ENCODE peak calls at places on chromosomes 5 and 9, in five cellular contexts. One of them, this sample, is unnamed.

GRCh38 chr9:121821326-121821725 is 169.9 kb downstream of the DAB2IP start:
- DNase-seq in HCT116: no peak
- DNase-seq in AG09319: no peak
- DNase-seq in aorta: no peak
- DNase-seq in CD8-positive, alpha-beta memory T cell: no peak
- DNase-seq in this sample: no peak

GRCh38 chr5:45521067-45521466 is 175.1 kb downstream of the HCN1 start:
- DNase-seq in HCT116: peak
- DNase-seq in AG09319: no peak
- DNase-seq in aorta: no peak
- DNase-seq in CD8-positive, alpha-beta memory T cell: no peak
- DNase-seq in this sample: peak

GRCh38 chr9:36597412-36598178 is 24.9 kb downstream of the MELK start:
- DNase-seq in HCT116: peak
- DNase-seq in AG09319: no peak
- DNase-seq in aorta: no peak
- DNase-seq in CD8-positive, alpha-beta memory T cell: no peak
- DNase-seq in this sample: peak

GRCh38 chr9:16867571-16868311 is 2.7 kb downstream of the BNC2 start:
- DNase-seq in HCT116: no peak
- DNase-seq in AG09319: no peak
- DNase-seq in aorta: no peak
- DNase-seq in CD8-positive, alpha-beta memory T cell: no peak
- DNase-seq in this sample: peak

GRCh38 chr9:121349009-121349408 is 21.0 kb downstream of the STOM start:
- DNase-seq in HCT116: no peak
- DNase-seq in AG09319: no peak
- DNase-seq in aorta: no peak
- DNase-seq in CD8-positive, alpha-beta memory T cell: no peak
- DNase-seq in this sample: no peak

GRCh38 chr9:88270398-88270797 is 117.8 kb upstream of the SPIN1 start:
- DNase-seq in HCT116: peak
- DNase-seq in AG09319: no peak
- DNase-seq in aorta: no peak
- DNase-seq in CD8-positive, alpha-beta memory T cell: no peak
- DNase-seq in this sample: no peak

GRCh38 chr5:142795246-142795645 is 25.1 kb downstream of the ARHGAP26 start:
- DNase-seq in HCT116: no peak
- DNase-seq in AG09319: no peak
- DNase-seq in aorta: no peak
- DNase-seq in CD8-positive, alpha-beta memory T cell: no peak
- DNase-seq in this sample: no peak

GRCh38 chr5:137890850-137891249 is 1.6 kb downstream of the PKD2L2 start:
- DNase-seq in HCT116: no peak
- DNase-seq in AG09319: no peak
- DNase-seq in aorta: no peak
- DNase-seq in CD8-positive, alpha-beta memory T cell: no peak
- DNase-seq in this sample: peak

GRCh38 chr9:27368317-27368985 is 71.5 kb upstream of the EQTN start:
- DNase-seq in HCT116: no peak
- DNase-seq in AG09319: no peak
- DNase-seq in aorta: no peak
- DNase-seq in CD8-positive, alpha-beta memory T cell: no peak
- DNase-seq in this sample: no peak

GRCh38 chr5:73280821-73281746 is 108.1 kb downstream of the TMEM174 start:
- DNase-seq in HCT116: peak
- DNase-seq in AG09319: no peak
- DNase-seq in aorta: peak
- DNase-seq in CD8-positive, alpha-beta memory T cell: no peak
- DNase-seq in this sample: peak

GRCh38 chr9:9924369-9924768 is 688.4 kb downstream of the PTPRD start:
- DNase-seq in HCT116: no peak
- DNase-seq in AG09319: no peak
- DNase-seq in aorta: no peak
- DNase-seq in CD8-positive, alpha-beta memory T cell: no peak
- DNase-seq in this sample: peak

GRCh38 chr9:71504636-71505035 is 263.7 kb downstream of the CEMIP2 start:
- DNase-seq in HCT116: no peak
- DNase-seq in AG09319: no peak
- DNase-seq in aorta: no peak
- DNase-seq in CD8-positive, alpha-beta memory T cell: no peak
- DNase-seq in this sample: peak

GRCh38 chr5:139897342-139897741 is 101.7 kb downstream of the PSD2 start:
- DNase-seq in HCT116: no peak
- DNase-seq in AG09319: no peak
- DNase-seq in aorta: no peak
- DNase-seq in CD8-positive, alpha-beta memory T cell: no peak
- DNase-seq in this sample: no peak

GRCh38 chr5:151141535-151141934 is 16.0 kb downstream of the ANXA6 start:
- DNase-seq in HCT116: no peak
- DNase-seq in AG09319: no peak
- DNase-seq in aorta: no peak
- DNase-seq in CD8-positive, alpha-beta memory T cell: peak
- DNase-seq in this sample: no peak

GRCh38 chr9:86082870-86083269 is 16.5 kb downstream of the GOLM1 start:
- DNase-seq in HCT116: no peak
- DNase-seq in AG09319: no peak
- DNase-seq in aorta: no peak
- DNase-seq in CD8-positive, alpha-beta memory T cell: no peak
- DNase-seq in this sample: no peak

GRCh38 chr5:43561346-43561745 is 4.5 kb upstream of the PAIP1 start:
- DNase-seq in HCT116: no peak
- DNase-seq in AG09319: no peak
- DNase-seq in aorta: no peak
- DNase-seq in CD8-positive, alpha-beta memory T cell: no peak
- DNase-seq in this sample: no peak

GRCh38 chr9:104091028-104091590 is 3.0 kb upstream of the SMC2 start:
- DNase-seq in HCT116: no peak
- DNase-seq in AG09319: no peak
- DNase-seq in aorta: no peak
- DNase-seq in CD8-positive, alpha-beta memory T cell: no peak
- DNase-seq in this sample: peak

GRCh38 chr5:40570408-40571129 is 109.1 kb upstream of the PTGER4 start:
- DNase-seq in HCT116: no peak
- DNase-seq in AG09319: no peak
- DNase-seq in aorta: no peak
- DNase-seq in CD8-positive, alpha-beta memory T cell: no peak
- DNase-seq in this sample: peak

GRCh38 chr5:157543825-157544622 is 31.6 kb downstream of the ADAM19 start:
- DNase-seq in HCT116: no peak
- DNase-seq in AG09319: no peak
- DNase-seq in aorta: no peak
- DNase-seq in CD8-positive, alpha-beta memory T cell: no peak
- DNase-seq in this sample: no peak

GRCh38 chr5:34669931-34670516 is 13.9 kb downstream of the RAI14 start:
- DNase-seq in HCT116: no peak
- DNase-seq in AG09319: no peak
- DNase-seq in aorta: no peak
- DNase-seq in CD8-positive, alpha-beta memory T cell: no peak
- DNase-seq in this sample: peak

GRCh38 chr9:137045294-137046093 is 483 bp downstream of the NPDC1 start:
- DNase-seq in HCT116: no peak
- DNase-seq in AG09319: no peak
- DNase-seq in aorta: no peak
- DNase-seq in CD8-positive, alpha-beta memory T cell: no peak
- DNase-seq in this sample: no peak

GRCh38 chr9:126702501-126703329 is 89.0 kb downstream of the LMX1B start:
- DNase-seq in HCT116: no peak
- DNase-seq in AG09319: no peak
- DNase-seq in aorta: peak
- DNase-seq in CD8-positive, alpha-beta memory T cell: peak
- DNase-seq in this sample: no peak

GRCh38 chr5:136082390-136083193 is 50.1 kb upstream of the SMAD5 start:
- DNase-seq in HCT116: peak
- DNase-seq in AG09319: peak
- DNase-seq in aorta: peak
- DNase-seq in CD8-positive, alpha-beta memory T cell: peak
- DNase-seq in this sample: peak

GRCh38 chr9:110207071-110207923 is 662 bp downstream of the C9orf152 start:
- DNase-seq in HCT116: no peak
- DNase-seq in AG09319: no peak
- DNase-seq in aorta: no peak
- DNase-seq in CD8-positive, alpha-beta memory T cell: no peak
- DNase-seq in this sample: no peak

GRCh38 chr5:1405539-1406530 is 39.4 kb downstream of the SLC6A3 start:
- DNase-seq in HCT116: no peak
- DNase-seq in AG09319: no peak
- DNase-seq in aorta: peak
- DNase-seq in CD8-positive, alpha-beta memory T cell: no peak
- DNase-seq in this sample: no peak

GRCh38 chr5:96336351-96336985 is 96.6 kb downstream of the PCSK1 start:
- DNase-seq in HCT116: peak
- DNase-seq in AG09319: peak
- DNase-seq in aorta: peak
- DNase-seq in CD8-positive, alpha-beta memory T cell: peak
- DNase-seq in this sample: peak

GRCh38 chr5:173281910-173282309 is 46.3 kb downstream of the STC2 start:
- DNase-seq in HCT116: no peak
- DNase-seq in AG09319: no peak
- DNase-seq in aorta: no peak
- DNase-seq in CD8-positive, alpha-beta memory T cell: no peak
- DNase-seq in this sample: no peak

GRCh38 chr9:86644315-86645034 is 290.3 kb upstream of the TUT7 start:
- DNase-seq in HCT116: no peak
- DNase-seq in AG09319: no peak
- DNase-seq in aorta: no peak
- DNase-seq in CD8-positive, alpha-beta memory T cell: no peak
- DNase-seq in this sample: peak

GRCh38 chr9:95757483-95757882 is 118.0 kb upstream of the ERCC6L2 start:
- DNase-seq in HCT116: no peak
- DNase-seq in AG09319: no peak
- DNase-seq in aorta: no peak
- DNase-seq in CD8-positive, alpha-beta memory T cell: no peak
- DNase-seq in this sample: no peak

GRCh38 chr5:128199611-128200010 is 116.0 kb downstream of the SLC12A2 start:
- DNase-seq in HCT116: no peak
- DNase-seq in AG09319: no peak
- DNase-seq in aorta: no peak
- DNase-seq in CD8-positive, alpha-beta memory T cell: no peak
- DNase-seq in this sample: peak

GRCh38 chr9:132744881-132745761 is 74.9 kb downstream of the GTF3C4 start:
- DNase-seq in HCT116: no peak
- DNase-seq in AG09319: no peak
- DNase-seq in aorta: no peak
- DNase-seq in CD8-positive, alpha-beta memory T cell: no peak
- DNase-seq in this sample: no peak

GRCh38 chr5:41656597-41656996 is 146.2 kb upstream of the PLCXD3 start:
- DNase-seq in HCT116: no peak
- DNase-seq in AG09319: no peak
- DNase-seq in aorta: no peak
- DNase-seq in CD8-positive, alpha-beta memory T cell: no peak
- DNase-seq in this sample: peak

GRCh38 chr5:177402271-177403043 is 2.0 kb upstream of the PFN3 start:
- DNase-seq in HCT116: peak
- DNase-seq in AG09319: no peak
- DNase-seq in aorta: peak
- DNase-seq in CD8-positive, alpha-beta memory T cell: peak
- DNase-seq in this sample: peak